ENCODE peak calls at places on chromosomes 4 and X, in eight cellular contexts. One of them, this sample, is unnamed.

GRCh38 chrX:16076834-16077233 is 46.5 kb upstream of the GRPR start:
- DNase-seq in prostate gland: no peak
- DNase-seq in K562: no peak
- DNase-seq in WERI-Rb-1: no peak
- DNase-seq in pancreas: no peak
- DNase-seq in spleen: no peak
- DNase-seq in brain microvascular endothelial cell: no peak
- DNase-seq in left ventricle myocardium inferior: no peak
- DNase-seq in this sample: no peak

GRCh38 chr4:167021545-167022155 is 212.6 kb downstream of the SPOCK3 start:
- DNase-seq in prostate gland: peak; percentile 69
- DNase-seq in spleen: peak; percentile 74
- DNase-seq in pancreas: peak; percentile 29
- DNase-seq in brain microvascular endothelial cell: peak; percentile 74
- DNase-seq in left ventricle myocardium inferior: peak; percentile 45
- DNase-seq in K562: peak; percentile 15
- DNase-seq in WERI-Rb-1: peak; percentile 72
- DNase-seq in this sample: peak; percentile 67

GRCh38 chrX:75061701-75062100 is 94.4 kb downstream of the ABCB7 start:
- DNase-seq in left ventricle myocardium inferior: no peak
- DNase-seq in K562: no peak
- DNase-seq in WERI-Rb-1: no peak
- DNase-seq in pancreas: no peak
- DNase-seq in brain microvascular endothelial cell: no peak
- DNase-seq in spleen: no peak
- DNase-seq in prostate gland: no peak
- DNase-seq in this sample: no peak

GRCh38 chrX:45715787-45716186 is 515.1 kb upstream of the DIPK2B start:
- DNase-seq in spleen: no peak
- DNase-seq in brain microvascular endothelial cell: peak; percentile 33
- DNase-seq in K562: no peak
- DNase-seq in pancreas: no peak
- DNase-seq in left ventricle myocardium inferior: no peak
- DNase-seq in prostate gland: no peak
- DNase-seq in WERI-Rb-1: no peak
- DNase-seq in this sample: no peak

GRCh38 chr4:98672583-98673281 is 14.3 kb upstream of the TSPAN5 start:
- DNase-seq in left ventricle myocardium inferior: no peak
- DNase-seq in K562: no peak
- DNase-seq in brain microvascular endothelial cell: no peak
- DNase-seq in pancreas: no peak
- DNase-seq in spleen: no peak
- DNase-seq in WERI-Rb-1: no peak
- DNase-seq in prostate gland: no peak
- DNase-seq in this sample: no peak

GRCh38 chr4:60605651-60606354 is 594.3 kb upstream of the ADGRL3 start:
- DNase-seq in prostate gland: no peak
- DNase-seq in brain microvascular endothelial cell: peak; percentile 53
- DNase-seq in K562: no peak
- DNase-seq in pancreas: no peak
- DNase-seq in left ventricle myocardium inferior: no peak
- DNase-seq in WERI-Rb-1: no peak
- DNase-seq in spleen: no peak
- DNase-seq in this sample: no peak

GRCh38 chr4:37844204-37844603 is 17.7 kb downstream of the PGM2 start:
- DNase-seq in prostate gland: no peak
- DNase-seq in K562: no peak
- DNase-seq in WERI-Rb-1: no peak
- DNase-seq in pancreas: no peak
- DNase-seq in left ventricle myocardium inferior: no peak
- DNase-seq in spleen: no peak
- DNase-seq in brain microvascular endothelial cell: no peak
- DNase-seq in this sample: no peak

GRCh38 chrX:11759172-11759460 is 1.1 kb downstream of the MSL3 start:
- DNase-seq in left ventricle myocardium inferior: no peak
- DNase-seq in pancreas: no peak
- DNase-seq in K562: no peak
- DNase-seq in brain microvascular endothelial cell: no peak
- DNase-seq in prostate gland: no peak
- DNase-seq in spleen: peak; percentile 88
- DNase-seq in WERI-Rb-1: no peak
- DNase-seq in this sample: no peak

GRCh38 chrX:16825306-16826035 is 39.2 kb downstream of the TXLNG start:
- DNase-seq in brain microvascular endothelial cell: no peak
- DNase-seq in spleen: no peak
- DNase-seq in WERI-Rb-1: no peak
- DNase-seq in left ventricle myocardium inferior: no peak
- DNase-seq in prostate gland: no peak
- DNase-seq in K562: no peak
- DNase-seq in pancreas: no peak
- DNase-seq in this sample: no peak

GRCh38 chr4:165476214-165477098 is 97.6 kb downstream of the CPE start:
- DNase-seq in pancreas: no peak
- DNase-seq in WERI-Rb-1: no peak
- DNase-seq in left ventricle myocardium inferior: no peak
- DNase-seq in brain microvascular endothelial cell: peak; percentile 74
- DNase-seq in prostate gland: no peak
- DNase-seq in spleen: no peak
- DNase-seq in K562: peak; percentile 75
- DNase-seq in this sample: no peak

GRCh38 chr4:37188100-37188499 is 56.4 kb upstream of the NWD2 start:
- DNase-seq in brain microvascular endothelial cell: no peak
- DNase-seq in pancreas: no peak
- DNase-seq in K562: peak; percentile 29
- DNase-seq in prostate gland: no peak
- DNase-seq in WERI-Rb-1: peak; percentile 14
- DNase-seq in left ventricle myocardium inferior: no peak
- DNase-seq in spleen: no peak
- DNase-seq in this sample: peak; percentile 18

GRCh38 chrX:14616301-14616700 is 87.0 kb downstream of the GLRA2 start:
- DNase-seq in brain microvascular endothelial cell: no peak
- DNase-seq in WERI-Rb-1: no peak
- DNase-seq in prostate gland: no peak
- DNase-seq in K562: no peak
- DNase-seq in pancreas: no peak
- DNase-seq in spleen: no peak
- DNase-seq in left ventricle myocardium inferior: no peak
- DNase-seq in this sample: no peak

GRCh38 chrX:2434764-2435163 is 66.0 kb downstream of the DHRSX start:
- DNase-seq in pancreas: no peak
- DNase-seq in brain microvascular endothelial cell: no peak
- DNase-seq in spleen: no peak
- DNase-seq in WERI-Rb-1: no peak
- DNase-seq in K562: no peak
- DNase-seq in left ventricle myocardium inferior: no peak
- DNase-seq in prostate gland: no peak
- DNase-seq in this sample: no peak

GRCh38 chrX:50483283-50483682 is 12.7 kb upstream of the DGKK start:
- DNase-seq in spleen: no peak
- DNase-seq in WERI-Rb-1: no peak
- DNase-seq in brain microvascular endothelial cell: no peak
- DNase-seq in left ventricle myocardium inferior: no peak
- DNase-seq in prostate gland: no peak
- DNase-seq in K562: no peak
- DNase-seq in pancreas: no peak
- DNase-seq in this sample: no peak

GRCh38 chr4:174222266-174222872 is 61.1 kb downstream of the FBXO8 start:
- DNase-seq in left ventricle myocardium inferior: no peak
- DNase-seq in brain microvascular endothelial cell: peak; percentile 29
- DNase-seq in spleen: no peak
- DNase-seq in prostate gland: no peak
- DNase-seq in K562: no peak
- DNase-seq in WERI-Rb-1: no peak
- DNase-seq in pancreas: no peak
- DNase-seq in this sample: no peak
- H3K27me3 ChIP-seq in left ventricle myocardium inferior: peaks cover 22% of the 10 kb centered on the region
- H3K27me3 ChIP-seq in brain microvascular endothelial cell: peaks cover 26% of the 10 kb centered on the region
- H3K27me3 ChIP-seq in spleen: peaks cover 68% of the 10 kb centered on the region
- H3K27me3 ChIP-seq in prostate gland: peaks cover 9% of the 10 kb centered on the region
- H3K27me3 ChIP-seq in K562: no peaks in the 10 kb centered on the region
- H3K27me3 ChIP-seq in WERI-Rb-1: no peaks in the 10 kb centered on the region
- H3K27me3 ChIP-seq in pancreas: peaks cover 18% of the 10 kb centered on the region
- H3K27me3 ChIP-seq in this sample: peaks cover 13% of the 10 kb centered on the region

GRCh38 chrX:116009871-116010710 is 160.5 kb upstream of the AGTR2 start:
- DNase-seq in left ventricle myocardium inferior: peak; percentile 13
- DNase-seq in spleen: peak; percentile 56
- DNase-seq in K562: no peak
- DNase-seq in brain microvascular endothelial cell: no peak
- DNase-seq in pancreas: no peak
- DNase-seq in prostate gland: peak; percentile 5
- DNase-seq in WERI-Rb-1: no peak
- DNase-seq in this sample: no peak

GRCh38 chrX:116009348-116009747 is 161.2 kb upstream of the AGTR2 start:
- DNase-seq in spleen: no peak
- DNase-seq in pancreas: no peak
- DNase-seq in prostate gland: peak; percentile 5
- DNase-seq in brain microvascular endothelial cell: no peak
- DNase-seq in left ventricle myocardium inferior: no peak
- DNase-seq in WERI-Rb-1: no peak
- DNase-seq in K562: no peak
- DNase-seq in this sample: no peak

GRCh38 chrX:116010939-116011338 is 159.6 kb upstream of the AGTR2 start:
- DNase-seq in WERI-Rb-1: no peak
- DNase-seq in K562: no peak
- DNase-seq in spleen: no peak
- DNase-seq in prostate gland: no peak
- DNase-seq in left ventricle myocardium inferior: no peak
- DNase-seq in pancreas: no peak
- DNase-seq in brain microvascular endothelial cell: no peak
- DNase-seq in this sample: no peak
- H3K27ac ChIP-seq in WERI-Rb-1: no peak overlapping the region
- H3K27ac ChIP-seq in K562: no peak overlapping the region
- H3K27ac ChIP-seq in spleen: no peak overlapping the region
- H3K27ac ChIP-seq in prostate gland: no peak overlapping the region
- H3K27ac ChIP-seq in left ventricle myocardium inferior: no peak overlapping the region
- H3K27ac ChIP-seq in pancreas: no peak overlapping the region
- H3K27ac ChIP-seq in brain microvascular endothelial cell: no peak overlapping the region
- H3K27ac ChIP-seq in this sample: no peak overlapping the region

GRCh38 chr4:180028682-180029081 is 2214.5 kb upstream of the TENM3 start:
- DNase-seq in spleen: peak; percentile 76
- DNase-seq in K562: no peak
- DNase-seq in left ventricle myocardium inferior: peak; percentile 12
- DNase-seq in pancreas: peak; percentile 7
- DNase-seq in WERI-Rb-1: peak; percentile 77
- DNase-seq in prostate gland: no peak
- DNase-seq in brain microvascular endothelial cell: no peak
- DNase-seq in this sample: peak; percentile 42
- TF ChIP-seq CTCF in spleen: no peak
- TF ChIP-seq CTCF in K562: no peak
- TF ChIP-seq CTCF in left ventricle myocardium inferior: no peak
- TF ChIP-seq CTCF in pancreas: peak; percentile 11
- TF ChIP-seq CTCF in WERI-Rb-1: peak; percentile 48
- TF ChIP-seq CTCF in prostate gland: no peak
- TF ChIP-seq CTCF in brain microvascular endothelial cell: peak; percentile 57
- TF ChIP-seq CTCF in this sample: peak; percentile 27

GRCh38 chr4:1459664-1460511 is 53.6 kb upstream of the NKX1-1 start:
- DNase-seq in prostate gland: no peak
- DNase-seq in pancreas: no peak
- DNase-seq in brain microvascular endothelial cell: no peak
- DNase-seq in WERI-Rb-1: no peak
- DNase-seq in left ventricle myocardium inferior: no peak
- DNase-seq in spleen: peak; percentile 62
- DNase-seq in K562: no peak
- DNase-seq in this sample: no peak

GRCh38 chr4:1462009-1462767 is 55.9 kb upstream of the NKX1-1 start:
- DNase-seq in K562: no peak
- DNase-seq in spleen: peak; percentile 62
- DNase-seq in left ventricle myocardium inferior: no peak
- DNase-seq in pancreas: no peak
- DNase-seq in brain microvascular endothelial cell: no peak
- DNase-seq in WERI-Rb-1: no peak
- DNase-seq in prostate gland: no peak
- DNase-seq in this sample: no peak

GRCh38 chr4:1462768-1463075 is 56.5 kb upstream of the NKX1-1 start:
- DNase-seq in spleen: peak; percentile 67
- DNase-seq in brain microvascular endothelial cell: no peak
- DNase-seq in left ventricle myocardium inferior: no peak
- DNase-seq in WERI-Rb-1: peak; percentile 6
- DNase-seq in pancreas: no peak
- DNase-seq in prostate gland: no peak
- DNase-seq in K562: no peak
- DNase-seq in this sample: no peak

GRCh38 chr4:1463088-1463926 is 57.1 kb upstream of the NKX1-1 start:
- DNase-seq in pancreas: no peak
- DNase-seq in spleen: peak; percentile 59
- DNase-seq in left ventricle myocardium inferior: no peak
- DNase-seq in WERI-Rb-1: peak; percentile 14
- DNase-seq in prostate gland: no peak
- DNase-seq in K562: no peak
- DNase-seq in brain microvascular endothelial cell: peak; percentile 12
- DNase-seq in this sample: no peak

DNA sequence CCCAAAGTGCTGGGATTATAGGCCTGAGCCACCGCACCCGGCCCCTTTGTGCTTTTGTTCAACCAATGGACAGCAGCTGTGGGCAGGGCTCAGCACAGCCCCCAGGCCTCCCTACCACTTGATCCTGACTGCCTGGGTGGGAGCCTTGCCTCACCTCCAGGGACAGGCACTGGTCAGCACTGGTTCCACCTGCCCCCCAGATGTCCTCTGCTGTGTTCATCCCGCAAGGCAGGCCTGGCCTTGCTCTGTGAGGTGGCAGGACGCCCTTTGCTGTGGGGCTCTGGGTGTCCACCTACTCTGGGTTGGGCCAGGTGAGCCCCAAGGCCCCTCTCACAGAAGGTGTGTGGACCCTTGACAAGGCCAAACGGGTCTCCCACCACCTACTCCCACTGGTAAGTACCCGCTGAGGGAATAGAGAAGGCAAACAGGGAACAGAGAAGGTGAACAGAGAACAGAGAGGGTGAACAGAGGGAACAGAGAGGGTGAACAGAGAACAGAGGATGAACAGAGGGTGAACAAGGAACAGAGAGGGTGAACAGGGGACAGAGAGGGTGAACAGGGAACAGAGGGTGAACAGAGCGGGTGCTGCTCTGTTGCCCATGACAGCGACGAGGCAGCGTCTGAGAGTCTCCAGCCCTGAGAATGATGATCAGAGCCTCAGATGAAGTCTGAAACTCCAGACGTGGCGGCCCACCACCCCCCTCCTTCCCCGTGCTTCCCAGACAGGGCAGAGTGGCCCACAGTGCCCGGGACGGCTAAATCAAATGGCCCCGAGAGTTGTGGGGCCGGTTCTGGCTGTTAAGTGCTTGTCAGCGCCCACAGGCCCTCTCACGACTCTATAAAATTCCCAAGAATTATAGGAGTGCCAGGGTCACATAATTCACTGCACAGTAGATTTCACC is 55.0 kb upstream of the NKX1-1 start:
- DNase-seq in spleen: peak; percentile 61
- DNase-seq in pancreas: no peak
- DNase-seq in prostate gland: no peak
- DNase-seq in WERI-Rb-1: peak; percentile 9
- DNase-seq in brain microvascular endothelial cell: no peak
- DNase-seq in K562: no peak
- DNase-seq in left ventricle myocardium inferior: no peak
- DNase-seq in this sample: no peak
- H3K27me3 ChIP-seq in spleen: peaks cover 79% of the 10 kb centered on the region
- H3K27me3 ChIP-seq in pancreas: peaks cover 7% of the 10 kb centered on the region
- H3K27me3 ChIP-seq in prostate gland: peaks cover 10% of the 10 kb centered on the region
- H3K27me3 ChIP-seq in WERI-Rb-1: peaks cover 16% of the 10 kb centered on the region
- H3K27me3 ChIP-seq in brain microvascular endothelial cell: peaks cover 52% of the 10 kb centered on the region
- H3K27me3 ChIP-seq in K562: peaks cover 47% of the 10 kb centered on the region
- H3K27me3 ChIP-seq in left ventricle myocardium inferior: peaks cover 95% of the 10 kb centered on the region
- H3K27me3 ChIP-seq in this sample: peaks cover 12% of the 10 kb centered on the region

This sample was measured in colonic mucosa.